ENCODE peak calls at places on chromosomes 12 and 14, in ten cellular contexts. One of them, this sample, is unnamed.

GRCh38 chr12:105288311-105288996 is 42.0 kb upstream of the C12orf75 start:
- DNase-seq in aorta: no peak
- DNase-seq in mammary epithelial cell: no peak
- DNase-seq in colonic mucosa: no peak
- DNase-seq in pancreas: no peak
- DNase-seq in A549: no peak
- DNase-seq in HCT116: no peak
- DNase-seq in CD8-positive, alpha-beta memory T cell: no peak
- DNase-seq in fibroblast of lung: no peak
- DNase-seq in IMR-90: no peak
- DNase-seq in this sample: no peak

GRCh38 chr14:43778956-43779639 is 728.0 kb downstream of the FSCB start:
- DNase-seq in fibroblast of lung: no peak
- DNase-seq in CD8-positive, alpha-beta memory T cell: no peak
- DNase-seq in colonic mucosa: no peak
- DNase-seq in aorta: no peak
- DNase-seq in IMR-90: no peak
- DNase-seq in A549: peak; percentile 14
- DNase-seq in HCT116: no peak
- DNase-seq in pancreas: no peak
- DNase-seq in mammary epithelial cell: no peak
- DNase-seq in this sample: no peak

GRCh38 chr14:51498411-51499227 is 153.1 kb upstream of the FRMD6 start:
- DNase-seq in HCT116: no peak
- DNase-seq in pancreas: no peak
- DNase-seq in IMR-90: no peak
- DNase-seq in A549: no peak
- DNase-seq in fibroblast of lung: no peak
- DNase-seq in mammary epithelial cell: peak; percentile 94
- DNase-seq in CD8-positive, alpha-beta memory T cell: no peak
- DNase-seq in colonic mucosa: no peak
- DNase-seq in aorta: no peak
- DNase-seq in this sample: no peak

GRCh38 chr12:91211869-91212268 is 29.3 kb upstream of the DCN start:
- DNase-seq in IMR-90: peak; percentile 43
- DNase-seq in pancreas: no peak
- DNase-seq in aorta: no peak
- DNase-seq in CD8-positive, alpha-beta memory T cell: no peak
- DNase-seq in fibroblast of lung: no peak
- DNase-seq in HCT116: no peak
- DNase-seq in mammary epithelial cell: no peak
- DNase-seq in colonic mucosa: no peak
- DNase-seq in A549: no peak
- DNase-seq in this sample: no peak

GRCh38 chr14:24058260-24058950 is 6.6 kb downstream of the CARMIL3 start:
- DNase-seq in A549: peak; percentile 71
- DNase-seq in HCT116: no peak
- DNase-seq in fibroblast of lung: peak; percentile 82
- DNase-seq in colonic mucosa: peak; percentile 57
- DNase-seq in mammary epithelial cell: peak; percentile 50
- DNase-seq in CD8-positive, alpha-beta memory T cell: peak; percentile 49
- DNase-seq in aorta: peak; percentile 83
- DNase-seq in pancreas: peak; percentile 82
- DNase-seq in IMR-90: peak; percentile 64
- DNase-seq in this sample: peak; percentile 61

GRCh38 chr14:38623661-38624060 is 367.8 kb upstream of the CLEC14A start:
- DNase-seq in A549: no peak
- DNase-seq in colonic mucosa: no peak
- DNase-seq in aorta: no peak
- DNase-seq in IMR-90: no peak
- DNase-seq in CD8-positive, alpha-beta memory T cell: no peak
- DNase-seq in fibroblast of lung: no peak
- DNase-seq in HCT116: no peak
- DNase-seq in pancreas: no peak
- DNase-seq in mammary epithelial cell: no peak
- DNase-seq in this sample: no peak

GRCh38 chr12:31507966-31508365 is 83.0 kb downstream of the DENND5B start:
- DNase-seq in aorta: no peak
- DNase-seq in colonic mucosa: no peak
- DNase-seq in IMR-90: peak; percentile 70
- DNase-seq in fibroblast of lung: peak; percentile 67
- DNase-seq in mammary epithelial cell: peak; percentile 49
- DNase-seq in A549: no peak
- DNase-seq in pancreas: no peak
- DNase-seq in CD8-positive, alpha-beta memory T cell: no peak
- DNase-seq in HCT116: no peak
- DNase-seq in this sample: no peak

GRCh38 chr12:119620490-119620889 is 26.9 kb downstream of the TMEM233 start:
- DNase-seq in CD8-positive, alpha-beta memory T cell: no peak
- DNase-seq in fibroblast of lung: no peak
- DNase-seq in HCT116: no peak
- DNase-seq in IMR-90: no peak
- DNase-seq in pancreas: no peak
- DNase-seq in colonic mucosa: no peak
- DNase-seq in aorta: no peak
- DNase-seq in A549: no peak
- DNase-seq in mammary epithelial cell: no peak
- DNase-seq in this sample: no peak

DNA sequence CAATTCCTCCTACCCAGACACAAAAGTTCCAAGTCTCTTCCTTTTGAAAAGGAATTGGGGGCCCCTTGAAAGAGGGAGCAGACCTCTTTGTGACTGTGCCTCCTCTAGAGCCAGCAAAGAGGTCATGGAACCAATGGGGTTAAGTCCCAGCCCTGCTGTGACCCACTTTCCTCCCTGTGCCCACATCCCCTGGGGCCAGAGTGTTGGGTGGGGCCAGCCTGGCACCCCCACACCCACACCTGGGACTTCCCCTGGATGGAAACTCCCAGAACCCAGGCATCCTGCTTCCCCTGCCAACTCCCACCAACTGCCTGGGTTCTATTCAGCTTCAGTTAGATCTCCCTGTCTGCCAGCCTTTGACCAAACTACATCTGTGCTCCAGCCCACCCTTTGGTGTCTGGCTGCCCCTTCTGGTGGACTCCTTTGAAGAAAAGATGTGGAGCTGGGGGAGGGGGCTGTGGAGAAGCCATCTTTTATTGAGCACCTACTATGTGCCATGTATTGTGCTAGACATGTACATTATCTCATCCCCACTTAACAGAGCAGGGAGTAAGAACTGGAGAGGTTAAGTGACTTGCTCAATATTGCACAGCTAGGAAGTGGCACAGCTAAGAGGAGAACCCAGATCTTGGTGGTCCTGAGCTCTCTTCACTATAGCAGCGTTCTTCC is 4.6 kb upstream of the RARG start:
- DNase-seq in fibroblast of lung: no peak
- DNase-seq in aorta: no peak
- DNase-seq in pancreas: no peak
- DNase-seq in HCT116: no peak
- DNase-seq in IMR-90: no peak
- DNase-seq in colonic mucosa: no peak
- DNase-seq in mammary epithelial cell: no peak
- DNase-seq in CD8-positive, alpha-beta memory T cell: peak; percentile 77
- DNase-seq in A549: no peak
- DNase-seq in this sample: peak; percentile 91
- H3K4me1 ChIP-seq in fibroblast of lung: peaks cover 19% of the 10 kb centered on the region
- H3K4me1 ChIP-seq in aorta: no peaks in the 10 kb centered on the region
- H3K4me1 ChIP-seq in pancreas: no peaks in the 10 kb centered on the region
- H3K4me1 ChIP-seq in HCT116: peaks cover 28% of the 10 kb centered on the region
- H3K4me1 ChIP-seq in IMR-90: peaks cover 19% of the 10 kb centered on the region
- H3K4me1 ChIP-seq in colonic mucosa: peaks cover 19% of the 10 kb centered on the region
- H3K4me1 ChIP-seq in mammary epithelial cell: peaks cover 33% of the 10 kb centered on the region
- H3K4me1 ChIP-seq in CD8-positive, alpha-beta memory T cell: peaks cover 55% of the 10 kb centered on the region
- H3K4me1 ChIP-seq in A549: peaks cover 23% of the 10 kb centered on the region
- H3K4me1 ChIP-seq in this sample: peaks cover 57% of the 10 kb centered on the region

GRCh38 chr14:74417611-74418010 is 8.4 kb downstream of the SYNDIG1L start:
- DNase-seq in mammary epithelial cell: no peak
- DNase-seq in pancreas: no peak
- DNase-seq in CD8-positive, alpha-beta memory T cell: no peak
- DNase-seq in A549: no peak
- DNase-seq in fibroblast of lung: no peak
- DNase-seq in HCT116: no peak
- DNase-seq in colonic mucosa: no peak
- DNase-seq in aorta: no peak
- DNase-seq in IMR-90: no peak
- DNase-seq in this sample: no peak

GRCh38 chr14:74419086-74419485 is 6.9 kb downstream of the SYNDIG1L start:
- DNase-seq in mammary epithelial cell: no peak
- DNase-seq in fibroblast of lung: no peak
- DNase-seq in IMR-90: no peak
- DNase-seq in CD8-positive, alpha-beta memory T cell: no peak
- DNase-seq in HCT116: no peak
- DNase-seq in pancreas: no peak
- DNase-seq in aorta: no peak
- DNase-seq in colonic mucosa: no peak
- DNase-seq in A549: no peak
- DNase-seq in this sample: no peak

GRCh38 chr14:74414793-74415437 is 11.1 kb downstream of the SYNDIG1L start:
- DNase-seq in colonic mucosa: no peak
- DNase-seq in HCT116: no peak
- DNase-seq in IMR-90: no peak
- DNase-seq in mammary epithelial cell: no peak
- DNase-seq in fibroblast of lung: no peak
- DNase-seq in pancreas: no peak
- DNase-seq in CD8-positive, alpha-beta memory T cell: no peak
- DNase-seq in A549: no peak
- DNase-seq in aorta: no peak
- DNase-seq in this sample: no peak

GRCh38 chr14:74417201-74417600 is 8.8 kb downstream of the SYNDIG1L start:
- DNase-seq in CD8-positive, alpha-beta memory T cell: no peak
- DNase-seq in IMR-90: no peak
- DNase-seq in pancreas: no peak
- DNase-seq in mammary epithelial cell: no peak
- DNase-seq in fibroblast of lung: no peak
- DNase-seq in aorta: no peak
- DNase-seq in colonic mucosa: no peak
- DNase-seq in HCT116: no peak
- DNase-seq in A549: no peak
- DNase-seq in this sample: no peak

DNA sequence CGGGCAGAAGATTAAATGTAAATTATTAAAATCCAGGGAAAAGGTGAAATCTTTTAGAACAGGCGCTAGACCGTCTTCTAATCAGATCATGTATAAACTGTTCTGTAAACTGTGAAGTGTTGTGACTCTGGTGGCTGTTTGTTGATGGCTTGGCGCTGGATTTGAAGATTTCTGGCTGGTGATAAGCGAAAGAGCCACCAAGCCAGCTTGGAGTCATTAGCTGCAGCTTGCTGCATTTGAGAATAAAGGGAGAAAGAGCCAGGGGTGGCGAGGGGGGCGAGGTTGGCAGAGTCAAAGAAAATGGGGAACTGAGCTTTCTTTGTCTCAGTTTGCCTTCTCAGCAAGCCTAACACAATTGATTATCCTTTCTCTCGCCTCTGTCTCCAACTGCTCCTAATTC is 8.0 kb downstream of the SYNDIG1L start:
- DNase-seq in fibroblast of lung: no peak
- DNase-seq in CD8-positive, alpha-beta memory T cell: no peak
- DNase-seq in pancreas: no peak
- DNase-seq in colonic mucosa: no peak
- DNase-seq in HCT116: no peak
- DNase-seq in A549: no peak
- DNase-seq in aorta: no peak
- DNase-seq in IMR-90: no peak
- DNase-seq in mammary epithelial cell: no peak
- DNase-seq in this sample: no peak
- H3K4me3 ChIP-seq in fibroblast of lung: no peak overlapping the region
- H3K4me3 ChIP-seq in CD8-positive, alpha-beta memory T cell: no peak overlapping the region
- H3K4me3 ChIP-seq in pancreas: no peak overlapping the region
- H3K4me3 ChIP-seq in colonic mucosa: no peak overlapping the region
- H3K4me3 ChIP-seq in HCT116: no peak overlapping the region
- H3K4me3 ChIP-seq in A549: no peak overlapping the region
- H3K4me3 ChIP-seq in aorta: no peak overlapping the region
- H3K4me3 ChIP-seq in IMR-90: no peak overlapping the region
- H3K4me3 ChIP-seq in mammary epithelial cell: no peak overlapping the region
- H3K4me3 ChIP-seq in this sample: no peak overlapping the region

GRCh38 chr12:47776471-47777143 is 3.6 kb downstream of the SLC48A1 start:
- DNase-seq in colonic mucosa: no peak
- DNase-seq in fibroblast of lung: peak; percentile 49
- DNase-seq in HCT116: no peak
- DNase-seq in aorta: no peak
- DNase-seq in IMR-90: peak; percentile 47
- DNase-seq in A549: no peak
- DNase-seq in CD8-positive, alpha-beta memory T cell: no peak
- DNase-seq in pancreas: no peak
- DNase-seq in mammary epithelial cell: no peak
- DNase-seq in this sample: no peak
- H3K4me1 ChIP-seq in colonic mucosa: no peaks in the 10 kb centered on the region
- H3K4me1 ChIP-seq in fibroblast of lung: peaks cover 13% of the 10 kb centered on the region
- H3K4me1 ChIP-seq in HCT116: peaks cover 19% of the 10 kb centered on the region
- H3K4me1 ChIP-seq in aorta: peaks cover 5% of the 10 kb centered on the region
- H3K4me1 ChIP-seq in IMR-90: peaks cover 25% of the 10 kb centered on the region
- H3K4me1 ChIP-seq in A549: peaks cover 57% of the 10 kb centered on the region
- H3K4me1 ChIP-seq in CD8-positive, alpha-beta memory T cell: peaks cover 21% of the 10 kb centered on the region
- H3K4me1 ChIP-seq in pancreas: no peaks in the 10 kb centered on the region
- H3K4me1 ChIP-seq in mammary epithelial cell: peaks cover 50% of the 10 kb centered on the region
- H3K4me1 ChIP-seq in this sample: peaks cover 20% of the 10 kb centered on the region

GRCh38 chr12:27631813-27632491 is 64.3 kb upstream of the REP15 start:
- DNase-seq in IMR-90: no peak
- DNase-seq in mammary epithelial cell: no peak
- DNase-seq in pancreas: no peak
- DNase-seq in A549: no peak
- DNase-seq in colonic mucosa: no peak
- DNase-seq in aorta: no peak
- DNase-seq in CD8-positive, alpha-beta memory T cell: no peak
- DNase-seq in fibroblast of lung: no peak
- DNase-seq in HCT116: no peak
- DNase-seq in this sample: no peak

GRCh38 chr12:27627123-27627835 is 69.0 kb upstream of the REP15 start:
- DNase-seq in HCT116: no peak
- DNase-seq in pancreas: no peak
- DNase-seq in IMR-90: peak; percentile 79
- DNase-seq in CD8-positive, alpha-beta memory T cell: no peak
- DNase-seq in fibroblast of lung: peak; percentile 93
- DNase-seq in colonic mucosa: no peak
- DNase-seq in A549: no peak
- DNase-seq in aorta: peak; percentile 53
- DNase-seq in mammary epithelial cell: peak; percentile 78
- DNase-seq in this sample: no peak

GRCh38 chr12:27635349-27635972 is 60.8 kb upstream of the REP15 start:
- DNase-seq in CD8-positive, alpha-beta memory T cell: no peak
- DNase-seq in mammary epithelial cell: peak; percentile 46
- DNase-seq in aorta: no peak
- DNase-seq in IMR-90: peak; percentile 77
- DNase-seq in A549: peak; percentile 67
- DNase-seq in colonic mucosa: no peak
- DNase-seq in fibroblast of lung: peak; percentile 86
- DNase-seq in pancreas: no peak
- DNase-seq in HCT116: peak; percentile 44
- DNase-seq in this sample: no peak

GRCh38 chr12:27626239-27626638 is 70.0 kb upstream of the REP15 start:
- DNase-seq in fibroblast of lung: no peak
- DNase-seq in mammary epithelial cell: no peak
- DNase-seq in IMR-90: no peak
- DNase-seq in A549: no peak
- DNase-seq in pancreas: no peak
- DNase-seq in CD8-positive, alpha-beta memory T cell: no peak
- DNase-seq in HCT116: no peak
- DNase-seq in aorta: no peak
- DNase-seq in colonic mucosa: no peak
- DNase-seq in this sample: no peak

DNA sequence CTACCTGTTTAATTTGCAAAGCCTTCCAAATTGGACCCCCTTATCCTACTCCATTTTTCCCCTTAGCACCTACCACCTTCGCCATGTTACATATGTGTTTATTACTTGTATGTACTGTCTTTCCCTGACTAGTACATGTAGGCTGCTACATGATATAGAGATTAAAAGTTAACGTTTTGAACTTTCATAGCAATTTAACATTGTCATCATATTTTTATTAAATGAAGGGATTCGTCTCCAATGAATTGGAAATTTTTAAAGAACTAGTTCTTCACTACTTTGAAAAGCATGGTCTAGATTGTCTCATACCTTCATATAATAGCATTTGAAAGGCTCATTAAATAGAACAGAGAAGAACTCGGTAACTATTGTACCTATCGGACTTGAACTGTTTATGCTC is 64.9 kb upstream of the REP15 start:
- DNase-seq in mammary epithelial cell: no peak
- DNase-seq in HCT116: no peak
- DNase-seq in colonic mucosa: no peak
- DNase-seq in fibroblast of lung: no peak
- DNase-seq in IMR-90: no peak
- DNase-seq in CD8-positive, alpha-beta memory T cell: no peak
- DNase-seq in pancreas: no peak
- DNase-seq in aorta: no peak
- DNase-seq in A549: no peak
- DNase-seq in this sample: no peak
- H3K4me3 ChIP-seq in mammary epithelial cell: no peak overlapping the region
- H3K4me3 ChIP-seq in HCT116: no peak overlapping the region
- H3K4me3 ChIP-seq in colonic mucosa: no peak overlapping the region
- H3K4me3 ChIP-seq in fibroblast of lung: no peak overlapping the region
- H3K4me3 ChIP-seq in IMR-90: no peak overlapping the region
- H3K4me3 ChIP-seq in CD8-positive, alpha-beta memory T cell: no peak overlapping the region
- H3K4me3 ChIP-seq in pancreas: no peak overlapping the region
- H3K4me3 ChIP-seq in aorta: no peak overlapping the region
- H3K4me3 ChIP-seq in A549: no peak overlapping the region
- H3K4me3 ChIP-seq in this sample: no peak overlapping the region

This sample was measured in CD4-positive, alpha-beta memory T cell.